ENCODE peak calls at places on chromosomes 16 and 17, in five cellular contexts. One of them, this sample, is unnamed.

GRCh38 chr16:86806838-86807351 is 228.5 kb downstream of the FOXL1 start:
- DNase-seq in body of pancreas: no peak
- DNase-seq in A549: no peak
- DNase-seq in lower leg skin: no peak
- DNase-seq in IMR-90: peak
- DNase-seq in this sample: no peak

GRCh38 chr17:57195790-57196460 is 60.4 kb upstream of the MSI2 start:
- DNase-seq in A549: no peak
- DNase-seq in lower leg skin: no peak
- DNase-seq in body of pancreas: no peak
- DNase-seq in IMR-90: no peak
- DNase-seq in this sample: no peak

GRCh38 chr16:66618588-66618987 is 14.1 kb downstream of the CMTM3 start:
- DNase-seq in IMR-90: peak
- DNase-seq in A549: peak
- DNase-seq in body of pancreas: no peak
- DNase-seq in lower leg skin: no peak
- DNase-seq in this sample: no peak

GRCh38 chr16:56911771-56912541 is 20.0 kb upstream of the HERPUD1 start:
- DNase-seq in body of pancreas: no peak
- DNase-seq in lower leg skin: peak
- DNase-seq in IMR-90: peak
- DNase-seq in A549: no peak
- DNase-seq in this sample: no peak

GRCh38 chr17:4006165-4006589 is 41.9 kb upstream of the ATP2A3 start:
- DNase-seq in body of pancreas: no peak
- DNase-seq in A549: no peak
- DNase-seq in lower leg skin: no peak
- DNase-seq in IMR-90: no peak
- DNase-seq in this sample: no peak

GRCh38 chr16:68676113-68676860 is 31.2 kb downstream of the CDH3 start:
- DNase-seq in lower leg skin: no peak
- DNase-seq in A549: no peak
- DNase-seq in IMR-90: no peak
- DNase-seq in body of pancreas: no peak
- DNase-seq in this sample: no peak

GRCh38 chr17:83189673-83190385 is 110.4 kb downstream of the METRNL start:
- DNase-seq in IMR-90: peak
- DNase-seq in A549: no peak
- DNase-seq in body of pancreas: no peak
- DNase-seq in lower leg skin: peak
- DNase-seq in this sample: peak

GRCh38 chr17:82236142-82236971 is 7.5 kb downstream of the SLC16A3 start:
- DNase-seq in A549: peak
- DNase-seq in IMR-90: peak
- DNase-seq in lower leg skin: no peak
- DNase-seq in body of pancreas: peak
- DNase-seq in this sample: no peak

GRCh38 chr17:65584604-65585521 is 23.4 kb upstream of the AXIN2 start:
- DNase-seq in lower leg skin: no peak
- DNase-seq in body of pancreas: peak
- DNase-seq in IMR-90: no peak
- DNase-seq in A549: peak
- DNase-seq in this sample: no peak

GRCh38 chr16:31403590-31404352 is 10.6 kb downstream of the ITGAD start:
- DNase-seq in lower leg skin: no peak
- DNase-seq in IMR-90: no peak
- DNase-seq in A549: no peak
- DNase-seq in body of pancreas: no peak
- DNase-seq in this sample: no peak

GRCh38 chr16:69847643-69848042 is 85.5 kb downstream of the WWP2 start:
- DNase-seq in body of pancreas: no peak
- DNase-seq in IMR-90: no peak
- DNase-seq in lower leg skin: no peak
- DNase-seq in A549: no peak
- DNase-seq in this sample: no peak

GRCh38 chr16:25219070-25219737 is 2.5 kb downstream of the AQP8 start:
- DNase-seq in body of pancreas: peak
- DNase-seq in lower leg skin: no peak
- DNase-seq in A549: no peak
- DNase-seq in IMR-90: no peak
- DNase-seq in this sample: no peak

GRCh38 chr16:84036131-84036530 is 6.5 kb downstream of the SLC38A8 start:
- DNase-seq in lower leg skin: no peak
- DNase-seq in A549: no peak
- DNase-seq in body of pancreas: no peak
- DNase-seq in IMR-90: no peak
- DNase-seq in this sample: no peak

GRCh38 chr16:30027588-30028437 is 3.3 kb downstream of the TLCD3B start:
- DNase-seq in IMR-90: no peak
- DNase-seq in lower leg skin: no peak
- DNase-seq in body of pancreas: no peak
- DNase-seq in A549: no peak
- DNase-seq in this sample: no peak

GRCh38 chr16:53962041-53962440 is 258.1 kb downstream of the FTO start:
- DNase-seq in A549: no peak
- DNase-seq in body of pancreas: no peak
- DNase-seq in IMR-90: no peak
- DNase-seq in lower leg skin: no peak
- DNase-seq in this sample: no peak

GRCh38 chr16:2040450-2041105 is 7.1 kb downstream of the NTHL1 start:
- DNase-seq in A549: no peak
- DNase-seq in body of pancreas: no peak
- DNase-seq in lower leg skin: no peak
- DNase-seq in IMR-90: no peak
- DNase-seq in this sample: no peak

GRCh38 chr17:82667668-82668000 is 19.4 kb upstream of the WDR45B start:
- DNase-seq in body of pancreas: no peak
- DNase-seq in lower leg skin: no peak
- DNase-seq in A549: no peak
- DNase-seq in IMR-90: no peak
- DNase-seq in this sample: no peak

GRCh38 chr17:79459003-79459655 is 151.7 kb downstream of the RBFOX3 start:
- DNase-seq in lower leg skin: no peak
- DNase-seq in A549: no peak
- DNase-seq in IMR-90: no peak
- DNase-seq in body of pancreas: no peak
- DNase-seq in this sample: no peak

GRCh38 chr17:42120161-42121065 is 754 bp downstream of the KAT2A start:
- DNase-seq in body of pancreas: no peak
- DNase-seq in A549: no peak
- DNase-seq in IMR-90: no peak
- DNase-seq in lower leg skin: no peak
- DNase-seq in this sample: no peak

GRCh38 chr17:18877104-18877503 is 19.2 kb downstream of the PRPSAP2 start:
- DNase-seq in A549: peak
- DNase-seq in lower leg skin: no peak
- DNase-seq in body of pancreas: no peak
- DNase-seq in IMR-90: peak
- DNase-seq in this sample: no peak

GRCh38 chr17:72687941-72688340 is 404.5 kb downstream of the SLC39A11 start:
- DNase-seq in IMR-90: no peak
- DNase-seq in A549: no peak
- DNase-seq in body of pancreas: no peak
- DNase-seq in lower leg skin: no peak
- DNase-seq in this sample: no peak

GRCh38 chr16:86512301-86512859 is 2.1 kb downstream of the FOXF1 start:
- DNase-seq in IMR-90: peak
- DNase-seq in body of pancreas: no peak
- DNase-seq in A549: no peak
- DNase-seq in lower leg skin: no peak
- DNase-seq in this sample: no peak

DNA sequence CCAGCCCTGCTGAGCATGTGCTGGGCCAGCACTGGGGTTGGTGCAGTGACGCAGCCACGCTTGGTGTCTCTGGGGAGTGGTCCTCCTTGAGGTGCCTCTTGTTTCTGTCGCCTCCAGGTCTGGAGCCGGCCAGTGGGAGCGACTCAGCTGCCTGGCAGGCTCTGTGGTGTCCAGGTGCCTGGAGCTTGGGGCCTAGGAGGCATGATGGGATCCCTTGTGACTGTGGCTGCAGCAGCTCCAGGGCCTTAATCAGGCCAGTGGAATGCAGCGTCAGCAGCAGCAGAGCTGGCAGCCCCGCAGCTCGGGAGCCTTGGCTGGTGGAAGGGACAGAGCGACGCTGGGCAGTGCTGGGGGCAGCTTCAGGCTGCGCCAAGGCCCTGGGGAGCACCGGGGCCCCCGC is 74.7 kb upstream of the CIBAR2 start:
- DNase-seq in body of pancreas: peak
- DNase-seq in A549: no peak
- DNase-seq in lower leg skin: no peak
- DNase-seq in IMR-90: peak
- DNase-seq in this sample: no peak
- TF ChIP-seq POLR2A in body of pancreas: no peak
- TF ChIP-seq POLR2A in A549: no peak
- TF ChIP-seq POLR2A in lower leg skin: no peak
- TF ChIP-seq POLR2A in IMR-90: no peak
- TF ChIP-seq POLR2A in this sample: no peak

GRCh38 chr17:78129385-78130079 is 977 bp upstream of the TMC6 start:
- DNase-seq in body of pancreas: no peak
- DNase-seq in lower leg skin: no peak
- DNase-seq in A549: no peak
- DNase-seq in IMR-90: no peak
- DNase-seq in this sample: no peak

GRCh38 chr17:78126895-78127239 is 1.7 kb downstream of the TMC6 start:
- DNase-seq in A549: no peak
- DNase-seq in lower leg skin: no peak
- DNase-seq in IMR-90: no peak
- DNase-seq in body of pancreas: no peak
- DNase-seq in this sample: no peak

GRCh38 chr17:78128616-78129384 is at the start of gene TMC6:
- DNase-seq in body of pancreas: peak
- DNase-seq in IMR-90: no peak
- DNase-seq in lower leg skin: no peak
- DNase-seq in A549: peak
- DNase-seq in this sample: peak

GRCh38 chr17:78127240-78127887 is 1.2 kb downstream of the TMC6 start:
- DNase-seq in body of pancreas: peak
- DNase-seq in IMR-90: no peak
- DNase-seq in A549: no peak
- DNase-seq in lower leg skin: no peak
- DNase-seq in this sample: no peak

DNA sequence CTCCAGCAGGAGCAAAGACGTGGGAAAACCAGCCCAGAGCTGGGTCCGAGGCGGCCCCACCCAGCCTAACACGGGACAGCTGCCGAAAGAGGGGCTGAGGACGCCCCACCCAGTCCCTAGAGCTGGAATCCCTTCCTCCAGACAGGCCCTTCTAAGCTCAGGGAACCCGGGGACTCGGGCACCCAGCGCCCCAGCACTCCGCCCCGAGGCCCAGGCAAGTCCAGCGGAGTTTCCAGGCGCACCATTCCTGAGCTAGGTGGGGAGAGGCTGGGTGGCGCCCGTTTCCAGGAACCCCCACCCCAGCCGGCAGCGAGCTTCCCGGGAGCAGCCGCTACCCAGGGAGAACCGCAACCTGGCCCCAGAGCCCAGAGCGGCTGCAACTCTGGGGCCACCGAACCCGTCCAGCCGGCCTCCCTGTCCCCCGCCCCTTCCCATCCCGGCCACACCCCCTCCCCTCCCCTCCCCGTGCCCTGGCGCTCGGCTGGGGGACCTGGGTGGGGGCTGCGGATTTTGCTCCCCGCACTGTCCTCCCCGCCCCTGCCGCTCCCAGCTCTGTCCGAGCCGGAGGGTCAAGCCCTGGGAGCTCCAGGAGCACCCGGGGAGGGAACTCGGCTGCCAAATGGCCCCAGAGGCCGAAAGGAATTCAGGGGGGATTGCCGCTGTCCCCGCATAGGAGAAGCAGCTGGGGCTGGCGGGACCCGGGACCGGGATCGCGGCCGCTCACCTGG is 503 bp downstream of the TMC6 start:
- DNase-seq in lower leg skin: no peak
- DNase-seq in IMR-90: no peak
- DNase-seq in A549: no peak
- DNase-seq in body of pancreas: peak
- DNase-seq in this sample: no peak
- TF ChIP-seq POLR2A in lower leg skin: no peak
- TF ChIP-seq POLR2A in IMR-90: no peak
- TF ChIP-seq POLR2A in A549: no peak
- TF ChIP-seq POLR2A in body of pancreas: no peak
- TF ChIP-seq POLR2A in this sample: peak

GRCh38 chr16:4389051-4389955 is 17.7 kb downstream of the VASN start:
- DNase-seq in lower leg skin: no peak
- DNase-seq in A549: no peak
- DNase-seq in IMR-90: no peak
- DNase-seq in body of pancreas: peak
- DNase-seq in this sample: no peak
- TF ChIP-seq POLR2A in lower leg skin: no peak
- TF ChIP-seq POLR2A in A549: no peak
- TF ChIP-seq POLR2A in IMR-90: peak
- TF ChIP-seq POLR2A in body of pancreas: no peak
- TF ChIP-seq POLR2A in this sample: no peak

GRCh38 chr17:29168079-29168758 is 12.0 kb downstream of the MYO18A start:
- DNase-seq in A549: no peak
- DNase-seq in lower leg skin: no peak
- DNase-seq in body of pancreas: no peak
- DNase-seq in IMR-90: no peak
- DNase-seq in this sample: no peak

GRCh38 chr17:29170682-29171081 is 9.5 kb downstream of the MYO18A start:
- DNase-seq in IMR-90: no peak
- DNase-seq in lower leg skin: no peak
- DNase-seq in body of pancreas: no peak
- DNase-seq in A549: no peak
- DNase-seq in this sample: no peak

GRCh38 chr17:29172589-29172988 is 7.6 kb downstream of the MYO18A start:
- DNase-seq in IMR-90: no peak
- DNase-seq in A549: no peak
- DNase-seq in lower leg skin: no peak
- DNase-seq in body of pancreas: no peak
- DNase-seq in this sample: no peak

GRCh38 chr17:29167393-29168078 is 12.7 kb downstream of the MYO18A start:
- DNase-seq in lower leg skin: no peak
- DNase-seq in IMR-90: no peak
- DNase-seq in A549: no peak
- DNase-seq in body of pancreas: no peak
- DNase-seq in this sample: no peak

GRCh38 chr17:29169806-29170591 is 10.2 kb downstream of the MYO18A start:
- DNase-seq in A549: no peak
- DNase-seq in lower leg skin: no peak
- DNase-seq in body of pancreas: no peak
- DNase-seq in IMR-90: no peak
- DNase-seq in this sample: no peak
- TF ChIP-seq POLR2A in A549: no peak
- TF ChIP-seq POLR2A in lower leg skin: no peak
- TF ChIP-seq POLR2A in body of pancreas: no peak
- TF ChIP-seq POLR2A in IMR-90: no peak
- TF ChIP-seq POLR2A in this sample: no peak

GRCh38 chr17:8463089-8463488 is 27.4 kb downstream of the NDEL1 start:
- DNase-seq in IMR-90: peak
- DNase-seq in body of pancreas: no peak
- DNase-seq in A549: no peak
- DNase-seq in lower leg skin: no peak
- DNase-seq in this sample: no peak
- TF ChIP-seq POLR2A in IMR-90: no peak
- TF ChIP-seq POLR2A in body of pancreas: no peak
- TF ChIP-seq POLR2A in A549: no peak
- TF ChIP-seq POLR2A in lower leg skin: no peak
- TF ChIP-seq POLR2A in this sample: no peak

This sample was measured in breast epithelium.